ENCODE peak calls at places on chromosomes 2 and 18, in nine cellular contexts. M is breast epithelium, L is esophagus squamous epithelium, E is IMR-90, Z is transverse colon, P is spleen, Q is sigmoid colon, V is body of pancreas, R is stomach. G is an unnamed sample. For H3K36me3, the result is how much of the 10 kb centered on the place peaks cover.

GRCh38 chr2:109694190-109694589 is 80.0 kb downstream of the SOWAHC start:
- DNase-seq in M (peak), L (no peak), E (no peak), Z (peak), P (no peak), Q (peak), V (no peak), R (no peak), G (peak)

GRCh38 chr2:220981926-220982325 is 590.2 kb downstream of the EPHA4 start:
- DNase-seq in M (no peak), L (no peak), E (no peak), Z (no peak), P (no peak), Q (no peak), V (no peak), R (no peak), G (no peak)

GRCh38 chr2:57842531-57842930 is 204.1 kb upstream of the VRK2 start:
- DNase-seq in M (no peak), L (no peak), E (peak), Z (no peak), P (no peak), Q (no peak), V (no peak), R (no peak), G (no peak)

GRCh38 chr2:42844901-42845685 is 52.7 kb upstream of the HAAO start:
- DNase-seq in M (no peak), L (no peak), E (peak), Z (peak), P (peak), Q (peak), V (no peak), R (no peak), G (peak)

GRCh38 chr2:170409164-170409535 is 231.2 kb downstream of the MYO3B start:
- DNase-seq in M (peak), L (peak), E (peak), Z (peak), P (no peak), Q (peak), V (peak), R (peak), G (peak)

GRCh38 chr2:95274291-95275150 is at the start of gene PROM2:
- DNase-seq in M (peak), L (no peak), E (no peak), Z (peak), P (peak), Q (peak), V (peak), R (peak), G (peak)

GRCh38 chr2:218059289-218059688 is 9.8 kb upstream of the RUFY4 start:
- DNase-seq in M (no peak), L (no peak), E (no peak), Z (no peak), P (no peak), Q (no peak), V (no peak), R (no peak), G (no peak)

GRCh38 chr2:133952420-133952819 is 301.5 kb upstream of the MGAT5 start:
- DNase-seq in M (no peak), L (no peak), E (no peak), Z (no peak), P (no peak), Q (no peak), V (no peak), R (no peak), G (no peak)

GRCh38 chr2:131040661-131041401 is 52.4 kb downstream of the FAM168B start:
- DNase-seq in M (no peak), L (no peak), E (no peak), Z (no peak), P (peak), Q (peak), V (peak), R (no peak), G (no peak)

GRCh38 chr2:54560146-54560881 is 104.2 kb downstream of the SPTBN1 start:
- DNase-seq in M (peak), L (no peak), E (peak), Z (peak), P (peak), Q (peak), V (peak), R (no peak), G (peak)

GRCh38 chr2:2939078-2939795 is 438.4 kb downstream of the EIPR1 start:
- DNase-seq in M (no peak), L (no peak), E (no peak), Z (no peak), P (no peak), Q (no peak), V (no peak), R (no peak), G (no peak)

GRCh38 chr18:21740474-21740723 is 193 bp upstream of the MIB1 start:
- DNase-seq in M (peak), L (peak), E (peak), Z (peak), P (peak), Q (peak), V (peak), R (no peak), G (peak)

GRCh38 chr2:219497495-219498279 is 1.0 kb upstream of the GMPPA start:
- DNase-seq in M (peak), L (peak), E (peak), Z (peak), P (peak), Q (peak), V (peak), R (peak), G (peak)

GRCh38 chr2:168716839-168717238 is 85.6 kb upstream of the NOSTRIN start:
- DNase-seq in M (no peak), L (no peak), E (no peak), Z (no peak), P (no peak), Q (no peak), V (no peak), R (no peak), G (no peak)

GRCh38 chr2:31831585-31831984 is 179.2 kb downstream of the MEMO1 start:
- DNase-seq in M (no peak), L (no peak), E (peak), Z (no peak), P (no peak), Q (no peak), V (no peak), R (no peak), G (no peak)

GRCh38 chr2:235504459-235505200 is 10.8 kb downstream of the AGAP1 start:
- DNase-seq in M (no peak), L (no peak), E (no peak), Z (no peak), P (no peak), Q (no peak), V (no peak), R (no peak), G (no peak)
- TF ChIP-seq CTCF in M (no peak), L (no peak), E (no peak), Z (no peak), P (no peak), Q (no peak), V (no peak), R (no peak), G (no peak)

GRCh38 chr2:172248381-172249173 is 145.9 kb upstream of the DLX2 start:
- DNase-seq in M (no peak), L (no peak), E (peak), Z (no peak), P (no peak), Q (no peak), V (no peak), R (no peak), G (no peak)
- TF ChIP-seq POLR2A in M (no peak), L (no peak), E (no peak), Z (no peak), P (no peak), Q (no peak), V (no peak), R (no peak), G (no peak)

DNA sequence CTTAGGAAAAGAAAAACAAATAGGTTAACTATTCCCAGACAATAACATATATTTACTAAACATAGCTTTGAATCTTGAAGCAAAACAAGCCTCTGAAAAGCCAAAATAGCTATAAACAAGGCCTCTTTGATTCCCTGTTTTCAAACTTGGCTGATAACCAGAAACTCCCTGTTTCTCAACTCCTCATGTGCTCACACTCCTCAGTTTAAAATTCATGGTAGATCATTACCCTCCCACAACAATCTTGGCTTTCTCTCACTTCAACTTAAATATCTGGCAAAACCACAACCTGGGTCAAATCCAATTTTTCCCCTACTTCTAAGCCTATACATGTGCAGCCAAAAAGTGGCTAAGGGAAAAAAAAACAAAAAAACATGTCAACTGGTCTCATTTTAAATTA is 15.6 kb downstream of the SUCLG1 start:
- DNase-seq in M (no peak), L (no peak), E (no peak), Z (no peak), P (no peak), Q (no peak), V (no peak), R (no peak), G (no peak)
- H3K36me3 ChIP-seq in M (under half), L (under half), E (under half), Z (under half), P (half or more), Q (under half), V (under half), R (half or more), G (under half)

GRCh38 chr2:207529330-207530159 is at the start of gene CREB1:
- DNase-seq in M (peak), L (peak), E (peak), Z (peak), P (peak), Q (peak), V (peak), R (peak), G (peak)
- TF ChIP-seq CTCF in M (no peak), L (no peak), E (peak), Z (no peak), P (peak), Q (no peak), V (no peak), R (no peak), G (no peak)

GRCh38 chr2:233354500-233354924 is 218 bp downstream of the DGKD start:
- DNase-seq in M (no peak), L (no peak), E (no peak), Z (no peak), P (no peak), Q (no peak), V (no peak), R (no peak), G (no peak)
- TF ChIP-seq POLR2A in M (no peak), L (no peak), E (peak), Z (no peak), P (no peak), Q (no peak), V (no peak), R (no peak), G (peak)

GRCh38 chr18:23531912-23532311 is 28.6 kb downstream of the RMC1 start:
- DNase-seq in M (no peak), L (no peak), E (no peak), Z (no peak), P (no peak), Q (no peak), V (no peak), R (no peak), G (no peak)
- H3K36me3 ChIP-seq in M (under half), L (under half), E (half or more), Z (half or more), P (half or more), Q (half or more), V (under half), R (half or more), G (half or more)

GRCh38 chr2:8539743-8540551 is 141.9 kb upstream of the ID2 start:
- DNase-seq in M (peak), L (no peak), E (no peak), Z (peak), P (peak), Q (no peak), V (peak), R (peak), G (peak)
- TF ChIP-seq CTCF in M (peak), L (peak), E (no peak), Z (peak), P (no peak), Q (no peak), V (no peak), R (no peak), G (peak)

G was measured in Peyer's patch.